ENCODE peak calls at places on chromosomes 4 and X, in four cellular contexts. One of them, this sample, is unnamed.
A peak's percentile ranks its signal among the peaks of the same experiment; 100 is the strongest.

GRCh38 chr4:60805500-60806313 is 394.4 kb upstream of the ADGRL3 start:
- DNase-seq in astrocyte: peak; percentile 14
- DNase-seq in aorta: no peak
- DNase-seq in endothelial cell of umbilical vein: no peak
- DNase-seq in this sample: no peak

GRCh38 chrX:132615396-132616131 is 126.7 kb upstream of the MBNL3 start:
- DNase-seq in astrocyte: peak; percentile 8
- DNase-seq in aorta: no peak
- DNase-seq in endothelial cell of umbilical vein: peak; percentile 34
- DNase-seq in this sample: peak; percentile 9

GRCh38 chrX:13029341-13029740 is 15.1 kb downstream of the FAM9C start:
- DNase-seq in astrocyte: no peak
- DNase-seq in aorta: no peak
- DNase-seq in endothelial cell of umbilical vein: no peak
- DNase-seq in this sample: no peak

GRCh38 chrX:129037389-129037788 is 485.9 kb downstream of the SMARCA1 start:
- DNase-seq in astrocyte: no peak
- DNase-seq in aorta: no peak
- DNase-seq in endothelial cell of umbilical vein: no peak
- DNase-seq in this sample: no peak

GRCh38 chr4:139553751-139554670 is 2.0 kb downstream of the SETD7 start:
- DNase-seq in astrocyte: no peak
- DNase-seq in aorta: no peak
- DNase-seq in endothelial cell of umbilical vein: peak; percentile 11
- DNase-seq in this sample: no peak

GRCh38 chr4:110091426-110091825 is 107.0 kb downstream of the ELOVL6 start:
- DNase-seq in astrocyte: peak; percentile 80
- DNase-seq in aorta: no peak
- DNase-seq in endothelial cell of umbilical vein: peak; percentile 45
- DNase-seq in this sample: peak; percentile 15

GRCh38 chrX:132426695-132427281 is 62.0 kb downstream of the MBNL3 start:
- DNase-seq in astrocyte: peak; percentile 43
- DNase-seq in aorta: no peak
- DNase-seq in endothelial cell of umbilical vein: no peak
- DNase-seq in this sample: no peak

GRCh38 chr4:173504181-173504503 is 25.9 kb downstream of the HAND2 start:
- DNase-seq in astrocyte: no peak
- DNase-seq in aorta: no peak
- DNase-seq in endothelial cell of umbilical vein: no peak
- DNase-seq in this sample: no peak

GRCh38 chr4:173410106-173410505 is 11.2 kb upstream of the SCRG1 start:
- DNase-seq in astrocyte: no peak
- DNase-seq in aorta: no peak
- DNase-seq in endothelial cell of umbilical vein: no peak
- DNase-seq in this sample: no peak

GRCh38 chr4:140176735-140177134 is 22.8 kb upstream of the MAML3 start:
- DNase-seq in astrocyte: peak; percentile 67
- DNase-seq in aorta: no peak
- DNase-seq in endothelial cell of umbilical vein: peak; percentile 15
- DNase-seq in this sample: no peak

GRCh38 chr4:101921370-101921769 is 130.8 kb downstream of the BANK1 start:
- DNase-seq in astrocyte: no peak
- DNase-seq in aorta: no peak
- DNase-seq in endothelial cell of umbilical vein: no peak
- DNase-seq in this sample: no peak

GRCh38 chr4:101914761-101915160 is 124.2 kb downstream of the BANK1 start:
- DNase-seq in astrocyte: no peak
- DNase-seq in aorta: no peak
- DNase-seq in endothelial cell of umbilical vein: no peak
- DNase-seq in this sample: no peak

GRCh38 chr4:101919373-101919977 is 128.9 kb downstream of the BANK1 start:
- DNase-seq in astrocyte: no peak
- DNase-seq in aorta: no peak
- DNase-seq in endothelial cell of umbilical vein: no peak
- DNase-seq in this sample: no peak
- H3K36me3 ChIP-seq in astrocyte: no peaks in the 10 kb centered on the region
- H3K36me3 ChIP-seq in aorta: no peaks in the 10 kb centered on the region
- H3K36me3 ChIP-seq in endothelial cell of umbilical vein: no peaks in the 10 kb centered on the region
- H3K36me3 ChIP-seq in this sample: no peaks in the 10 kb centered on the region

GRCh38 chr4:4918067-4918466 is 58.6 kb downstream of the MSX1 start:
- DNase-seq in astrocyte: no peak
- DNase-seq in aorta: no peak
- DNase-seq in endothelial cell of umbilical vein: no peak
- DNase-seq in this sample: no peak

GRCh38 chr4:4923208-4923607 is 63.7 kb downstream of the MSX1 start:
- DNase-seq in astrocyte: no peak
- DNase-seq in aorta: no peak
- DNase-seq in endothelial cell of umbilical vein: no peak
- DNase-seq in this sample: no peak

GRCh38 chr4:4919926-4920325 is 60.5 kb downstream of the MSX1 start:
- DNase-seq in astrocyte: no peak
- DNase-seq in aorta: peak; percentile 82
- DNase-seq in endothelial cell of umbilical vein: no peak
- DNase-seq in this sample: peak; percentile 85

GRCh38 chr4:4921077-4921476 is 61.6 kb downstream of the MSX1 start:
- DNase-seq in astrocyte: no peak
- DNase-seq in aorta: no peak
- DNase-seq in endothelial cell of umbilical vein: no peak
- DNase-seq in this sample: no peak

GRCh38 chr4:4922441-4922840 is 63.0 kb downstream of the MSX1 start:
- DNase-seq in astrocyte: no peak
- DNase-seq in aorta: no peak
- DNase-seq in endothelial cell of umbilical vein: no peak
- DNase-seq in this sample: no peak
- H3K9me3 ChIP-seq in astrocyte: peaks cover 3% of the 10 kb centered on the region
- H3K9me3 ChIP-seq in aorta: peaks cover 2% of the 10 kb centered on the region
- H3K9me3 ChIP-seq in endothelial cell of umbilical vein: no peaks in the 10 kb centered on the region
- H3K9me3 ChIP-seq in this sample: no peaks in the 10 kb centered on the region

GRCh38 chrX:47574609-47575325 is 7.5 kb upstream of the TIMP1 start:
- DNase-seq in astrocyte: no peak
- DNase-seq in aorta: no peak
- DNase-seq in endothelial cell of umbilical vein: no peak
- DNase-seq in this sample: no peak
- H3K4me3 ChIP-seq in astrocyte: no peak overlapping the region
- H3K4me3 ChIP-seq in aorta: no peak overlapping the region
- H3K4me3 ChIP-seq in endothelial cell of umbilical vein: no peak overlapping the region
- H3K4me3 ChIP-seq in this sample: no peak overlapping the region

GRCh38 chr4:183449193-183449888 is 4.9 kb downstream of the CDKN2AIP start:
- DNase-seq in astrocyte: peak; percentile 89
- DNase-seq in aorta: no peak
- DNase-seq in endothelial cell of umbilical vein: no peak
- DNase-seq in this sample: no peak
- H3K36me3 ChIP-seq in astrocyte: peaks cover 23% of the 10 kb centered on the region
- H3K36me3 ChIP-seq in aorta: peaks cover 7% of the 10 kb centered on the region
- H3K36me3 ChIP-seq in endothelial cell of umbilical vein: peaks cover 8% of the 10 kb centered on the region
- H3K36me3 ChIP-seq in this sample: peaks cover 48% of the 10 kb centered on the region

DNA sequence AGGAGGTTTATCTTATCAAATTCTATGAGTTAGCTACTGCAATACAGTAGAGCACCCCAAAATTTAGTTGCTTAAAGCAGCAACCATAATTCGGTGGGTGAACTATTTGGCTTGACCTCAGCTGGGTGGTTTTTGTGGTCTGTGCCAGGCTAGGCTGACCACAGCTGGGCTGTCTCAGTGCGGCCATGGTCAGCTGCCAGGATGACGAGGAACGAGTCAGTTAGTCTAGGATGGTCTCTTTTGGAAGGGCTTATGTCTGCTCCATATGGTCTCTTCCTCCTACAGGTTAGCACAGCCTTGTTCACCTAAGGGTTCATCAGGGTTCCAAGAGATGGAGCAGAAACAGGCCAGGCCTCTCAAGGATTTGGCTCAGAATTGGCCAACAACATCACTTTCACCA is 210.4 kb downstream of the PALLD start:
- DNase-seq in astrocyte: no peak
- DNase-seq in aorta: no peak
- DNase-seq in endothelial cell of umbilical vein: no peak
- DNase-seq in this sample: peak; percentile 84
- H3K9me3 ChIP-seq in astrocyte: no peaks in the 10 kb centered on the region
- H3K9me3 ChIP-seq in aorta: no peaks in the 10 kb centered on the region
- H3K9me3 ChIP-seq in endothelial cell of umbilical vein: no peaks in the 10 kb centered on the region
- H3K9me3 ChIP-seq in this sample: no peaks in the 10 kb centered on the region

GRCh38 chrX:50469206-50469605 is 1.4 kb downstream of the DGKK start:
- DNase-seq in astrocyte: no peak
- DNase-seq in aorta: no peak
- DNase-seq in endothelial cell of umbilical vein: no peak
- DNase-seq in this sample: no peak
- H3K4me3 ChIP-seq in astrocyte: no peak overlapping the region
- H3K4me3 ChIP-seq in aorta: no peak overlapping the region
- H3K4me3 ChIP-seq in endothelial cell of umbilical vein: no peak overlapping the region
- H3K4me3 ChIP-seq in this sample: no peak overlapping the region

This sample was measured in MG63.